ENCODE peak calls at places on chromosomes 3 and 15, in six cellular contexts. R, S, T, X, M and Z are unnamed samples.

GRCh38 chr3:26406636-26407035 is 215.9 kb upstream of the LRRC3B start:
- DNase-seq in X (no peak), M (no peak), S (no peak), R (no peak), T (no peak), Z (no peak)

GRCh38 chr3:183085634-183086390 is 13.5 kb downstream of the MCCC1 start:
- DNase-seq in S (no peak), R (peak; percentile 41), M (no peak), T (peak; percentile 32), X (no peak), Z (no peak)

GRCh38 chr3:17329932-17330331 is 412.5 kb downstream of the TBC1D5 start:
- DNase-seq in M (no peak), X (no peak), T (no peak), R (no peak), S (no peak), Z (no peak)

GRCh38 chr3:131329774-131330173 is 51.8 kb upstream of the NUDT16 start:
- DNase-seq in X (no peak), M (no peak), T (no peak), R (no peak), S (no peak), Z (no peak)

GRCh38 chr15:40090774-40091455 is 17.8 kb downstream of the BMF start:
- DNase-seq in R (no peak), S (no peak), M (no peak), T (no peak), X (no peak), Z (no peak)

GRCh38 chr3:39809995-39810595 is 686 bp downstream of the MYRIP start:
- DNase-seq in M (no peak), S (no peak), R (no peak), X (no peak), T (no peak), Z (no peak)

GRCh38 chr15:31338879-31339557 is 12.4 kb downstream of the KLF13 start:
- DNase-seq in M (no peak), S (no peak), X (peak; percentile 58), T (peak; percentile 85), R (peak; percentile 67), Z (peak; percentile 89)

GRCh38 chr3:36227982-36228381 is 152.3 kb upstream of the STAC start:
- DNase-seq in S (no peak), X (no peak), M (no peak), R (no peak), T (no peak), Z (no peak)

GRCh38 chr3:197578376-197578775 is 22.6 kb upstream of the BDH1 start:
- DNase-seq in S (no peak), R (no peak), M (no peak), T (no peak), X (no peak), Z (no peak)

GRCh38 chr3:197580253-197580691 is 24.5 kb upstream of the BDH1 start:
- DNase-seq in X (no peak), R (no peak), T (no peak), S (no peak), M (no peak), Z (no peak)

GRCh38 chr3:197577366-197578074 is 21.8 kb upstream of the BDH1 start:
- DNase-seq in S (no peak), X (no peak), R (no peak), T (no peak), M (no peak), Z (no peak)

GRCh38 chr3:197575362-197575761 is 19.6 kb upstream of the BDH1 start:
- DNase-seq in S (no peak), R (no peak), M (no peak), X (no peak), T (no peak), Z (no peak)

GRCh38 chr3:197576838-197577237 is 21.1 kb upstream of the BDH1 start:
- DNase-seq in X (no peak), S (no peak), R (no peak), M (no peak), T (no peak), Z (no peak)
- H3K4me3 ChIP-seq in X (no peak overlapping the region), S (no peak overlapping the region), R (no peak overlapping the region), M (no peak overlapping the region), T (no peak overlapping the region), Z (no peak overlapping the region)

GRCh38 chr15:69059170-69059943 is 44.9 kb downstream of the NOX5 start:
- DNase-seq in T (peak; percentile 87), M (peak; percentile 89), S (peak; percentile 53), X (peak; percentile 35), R (peak; percentile 87), Z (peak; percentile 83)
- TF ChIP-seq CTCF in T (peak; percentile 78), M (peak; percentile 88), S (peak; percentile 88), X (peak; percentile 86), R (peak; percentile 87), Z (peak; percentile 60)

DNA sequence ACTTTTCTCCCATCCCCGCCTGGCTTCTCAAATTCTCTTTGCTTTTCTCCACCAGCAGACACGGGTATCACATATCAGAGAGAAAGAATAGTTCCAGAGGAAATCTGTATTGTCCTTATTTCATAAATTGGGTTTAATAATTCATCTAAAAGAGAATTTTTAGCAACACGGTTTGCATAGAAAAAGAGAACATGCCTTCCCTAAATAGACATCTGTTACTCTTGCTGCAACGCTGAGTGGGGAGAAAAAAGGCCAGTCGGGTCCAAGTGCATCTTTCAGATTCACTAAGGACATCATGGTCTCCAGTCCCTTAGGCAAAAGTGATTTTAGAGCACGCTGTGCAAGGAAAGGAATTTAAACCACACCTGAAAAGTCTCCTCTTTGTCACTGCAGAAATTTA is 201.3 kb downstream of the ABHD5 start:
- DNase-seq in M (no peak), S (no peak), R (no peak), X (no peak), T (no peak), Z (no peak)
- H3K4me3 ChIP-seq in M (no peak overlapping the region), S (no peak overlapping the region), R (no peak overlapping the region), X (no peak overlapping the region), T (no peak overlapping the region), Z (no peak overlapping the region)

DNA sequence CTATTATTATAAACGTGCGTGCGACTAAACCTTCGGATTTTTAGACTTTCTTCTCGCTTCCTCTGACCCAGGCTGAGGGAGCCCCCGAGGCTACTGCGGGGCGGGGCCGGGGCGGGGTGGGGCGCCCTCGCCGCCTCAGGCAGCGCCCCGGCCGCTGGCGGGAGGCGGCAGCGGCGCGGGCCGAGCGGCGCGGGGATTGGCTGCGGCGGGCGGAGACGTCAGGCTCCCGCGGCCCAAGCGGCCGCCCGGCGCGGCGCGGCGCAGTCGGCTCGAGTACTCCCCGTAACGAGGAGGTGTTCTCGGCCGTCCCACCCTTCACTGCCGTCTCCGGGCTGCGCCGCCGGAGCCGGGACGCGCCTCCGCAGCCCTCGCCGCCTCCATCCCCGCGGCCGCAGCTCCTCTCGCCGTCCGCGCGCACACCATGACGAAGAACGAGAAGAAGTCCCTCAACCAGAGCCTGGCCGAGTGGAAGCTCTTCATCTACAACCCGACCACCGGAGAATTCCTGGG is at the start of gene ATP1B3:
- DNase-seq in M (peak; percentile 93), R (peak; percentile 83), S (peak; percentile 70), X (no peak), T (peak; percentile 74), Z (peak; percentile 86)
- TF ChIP-seq CTCF in M (no peak), R (no peak), S (no peak), X (no peak), T (no peak), Z (no peak)

DNA sequence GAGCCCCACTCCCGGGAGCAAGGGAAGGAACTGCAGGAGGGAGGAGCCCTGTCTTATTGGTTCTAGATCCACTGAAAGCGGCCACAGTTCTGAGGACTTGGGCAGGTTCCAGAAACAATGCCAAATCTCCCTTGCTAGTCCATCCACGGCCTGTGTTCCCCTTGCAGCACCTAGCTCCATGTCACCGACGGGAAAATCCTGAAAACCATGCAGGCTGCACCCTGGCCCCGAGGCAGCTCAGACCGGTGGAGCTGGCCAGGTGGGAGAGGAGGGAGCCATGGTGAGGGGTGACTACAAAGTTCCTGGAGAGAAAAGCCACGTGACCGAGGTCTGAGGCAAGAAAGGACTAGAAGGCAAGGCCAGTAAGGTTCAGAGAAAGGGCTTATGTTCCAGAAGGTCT is 5.5 kb downstream of the MGLL start:
- DNase-seq in R (no peak), M (peak; percentile 31), X (no peak), S (no peak), T (no peak), Z (no peak)
- H3K4me3 ChIP-seq in R (no peak overlapping the region), M (no peak overlapping the region), X (no peak overlapping the region), S (no peak overlapping the region), T (no peak overlapping the region), Z (no peak overlapping the region)

GRCh38 chr15:29451201-29451781 is 181.7 kb upstream of the NSMCE3 start:
- DNase-seq in M (no peak), R (no peak), T (no peak), X (no peak), S (no peak), Z (no peak)
- TF ChIP-seq CTCF in M (no peak), R (no peak), T (no peak), X (no peak), S (no peak), Z (no peak)

GRCh38 chr3:122414391-122414790 is 1.5 kb downstream of the WDR5B start:
- DNase-seq in M (no peak), X (no peak), T (peak; percentile 48), S (no peak), R (no peak), Z (no peak)
- H3K4me3 ChIP-seq in M (no peak overlapping the region), X (no peak overlapping the region), T (no peak overlapping the region), S (no peak overlapping the region), R (no peak overlapping the region), Z (no peak overlapping the region)

DNA sequence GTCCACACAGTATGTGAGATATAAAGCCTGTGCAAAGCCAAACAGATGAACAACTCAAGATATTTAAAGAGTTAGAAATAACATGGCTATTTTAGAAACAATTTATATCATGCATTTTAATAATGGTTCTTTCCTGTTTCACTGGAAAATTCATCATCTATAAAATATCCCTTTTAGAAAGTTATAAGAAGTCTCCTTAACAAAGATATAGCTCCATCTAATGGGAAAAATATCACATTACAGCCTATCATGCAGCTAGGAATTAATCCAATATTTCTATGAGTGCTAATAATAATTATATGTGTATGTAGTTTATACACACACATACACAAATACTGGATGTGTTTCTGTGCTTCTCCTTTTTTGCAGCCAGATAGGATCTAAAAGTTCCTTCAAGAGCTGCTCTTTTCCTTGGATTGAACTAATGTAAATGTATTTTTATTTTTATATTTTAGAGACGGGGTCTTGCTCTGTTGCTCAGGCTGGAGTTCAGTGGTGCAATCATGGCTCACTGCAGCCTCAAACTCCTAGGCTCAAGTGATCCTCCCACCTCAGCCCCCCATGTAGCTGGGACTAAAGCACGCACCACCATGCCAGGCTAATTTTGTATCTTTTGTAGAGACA is 21.6 kb downstream of the RPL22L1 start:
- DNase-seq in X (no peak), S (no peak), M (no peak), T (peak; percentile 46), R (no peak), Z (no peak)
- TF ChIP-seq CTCF in X (peak; percentile 21), S (no peak), M (peak; percentile 30), T (peak; percentile 51), R (no peak), Z (peak; percentile 15)